ENCODE peak calls at places on chromosomes 13 and 19, in ten cellular contexts. X is GM12865; P is CD8-positive, alpha-beta T cell; W is A549; F is ovary; D is astrocyte of the spinal cord; Z is upper lobe of right lung; A is SK-N-SH; C is RWPE1; B is fibroblast of mammary gland. K is an unnamed sample.

GRCh38 chr19:16325671-16326400 is 1.2 kb downstream of the KLF2 start:
- DNase-seq in X (peak; percentile 48), P (peak; percentile 71), W (peak; percentile 43), F (peak; percentile 66), D (no peak), Z (peak; percentile 76), A (peak; percentile 52), C (no peak), B (no peak), K (peak; percentile 15)

GRCh38 chr19:343941-344624 is 513 bp downstream of the MIER2 start:
- DNase-seq in X (peak; percentile 29), P (peak; percentile 35), W (no peak), F (no peak), D (peak; percentile 23), Z (no peak), A (peak; percentile 98), C (peak; percentile 85), B (no peak), K (peak; percentile 22)

GRCh38 chr13:113744197-113745000 is 14.6 kb upstream of the TMEM255B start:
- DNase-seq in X (no peak), P (no peak), W (no peak), F (no peak), D (no peak), Z (no peak), A (no peak), C (no peak), B (no peak), K (no peak)

GRCh38 chr13:82797876-82798275 is 1084.4 kb downstream of the SLITRK1 start:
- DNase-seq in X (no peak), P (no peak), W (no peak), F (no peak), D (no peak), Z (no peak), A (no peak), C (no peak), B (no peak), K (no peak)

GRCh38 chr13:27362064-27362751 is 62.2 kb upstream of the GTF3A start:
- DNase-seq in X (peak; percentile 87), P (peak; percentile 78), W (peak; percentile 81), F (peak; percentile 86), D (peak; percentile 73), Z (peak; percentile 92), A (peak; percentile 89), C (peak; percentile 87), B (peak; percentile 73), K (peak; percentile 82)

GRCh38 chr19:51259348-51260245 is 8.7 kb downstream of the SIGLECL1 start:
- DNase-seq in X (peak; percentile 68), P (peak; percentile 44), W (peak; percentile 50), F (no peak), D (no peak), Z (no peak), A (peak; percentile 48), C (peak; percentile 46), B (peak; percentile 26), K (peak; percentile 75)

GRCh38 chr13:24851546-24851945 is 87.6 kb downstream of the RNF17 start:
- DNase-seq in X (no peak), P (no peak), W (no peak), F (no peak), D (no peak), Z (no peak), A (no peak), C (peak; percentile 76), B (peak; percentile 29), K (no peak)

GRCh38 chr19:18541258-18541991 is 1.9 kb downstream of the FKBP8 start:
- DNase-seq in X (no peak), P (no peak), W (no peak), F (no peak), D (no peak), Z (no peak), A (no peak), C (no peak), B (peak; percentile 85), K (no peak)

GRCh38 chr13:27183561-27184147 is 12.0 kb upstream of the USP12 start:
- DNase-seq in X (no peak), P (no peak), W (peak; percentile 85), F (no peak), D (no peak), Z (no peak), A (no peak), C (no peak), B (peak; percentile 87), K (peak; percentile 54)

GRCh38 chr19:21588202-21588601 is 82.8 kb downstream of the ZNF429 start:
- DNase-seq in X (no peak), P (no peak), W (no peak), F (no peak), D (no peak), Z (no peak), A (no peak), C (no peak), B (no peak), K (no peak)

GRCh38 chr19:3784607-3785463 is 1.3 kb downstream of the MATK start:
- DNase-seq in X (no peak), P (no peak), W (no peak), F (no peak), D (no peak), Z (peak; percentile 76), A (no peak), C (peak; percentile 64), B (peak; percentile 12), K (no peak)

DNA sequence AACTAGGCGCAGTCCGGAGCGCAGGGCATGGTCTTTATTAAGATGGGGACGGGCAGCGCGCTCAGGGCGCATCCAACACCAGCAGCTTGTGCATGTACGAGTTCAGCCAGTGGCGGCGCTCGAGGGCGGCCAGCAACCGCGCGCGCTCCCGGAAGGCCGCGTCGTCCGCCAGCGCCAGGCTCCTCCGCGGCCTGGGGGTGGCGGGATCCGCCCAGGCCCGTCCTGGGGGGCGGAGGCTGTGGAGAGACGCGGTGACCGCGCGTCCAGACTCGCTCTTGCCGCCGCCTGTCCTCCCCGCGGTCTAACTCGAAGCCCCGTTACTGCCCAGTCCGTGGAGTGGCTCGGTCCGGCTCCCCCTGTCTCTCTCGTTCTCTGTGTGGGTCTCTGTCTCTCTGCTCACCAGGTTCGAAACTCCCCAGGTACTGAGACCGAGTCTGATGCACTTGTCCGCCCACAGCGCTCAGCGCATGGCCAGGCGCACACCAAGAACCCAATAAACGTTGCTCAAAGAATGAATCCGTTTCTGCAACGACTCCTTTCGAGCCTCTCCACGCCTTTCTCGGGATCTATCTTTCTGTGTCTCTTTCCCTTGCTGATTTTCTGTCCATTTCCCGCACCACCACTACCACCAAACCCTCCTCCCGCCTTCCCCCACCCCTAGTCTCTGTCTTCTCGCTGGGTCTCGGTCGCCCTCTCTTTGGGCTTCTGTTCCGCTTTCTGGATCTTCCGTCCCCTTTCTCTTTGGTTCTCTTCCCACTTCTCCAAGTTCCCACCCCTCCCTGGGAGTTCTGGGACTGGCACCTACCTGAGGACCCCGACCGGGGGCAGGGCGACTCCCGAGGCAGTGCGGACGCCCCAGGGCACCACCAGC is 599 bp downstream of the PTH2 start:
- DNase-seq in X (peak; percentile 38), P (peak; percentile 34), W (peak; percentile 89), F (no peak), D (no peak), Z (no peak), A (peak; percentile 85), C (no peak), B (peak; percentile 39), K (peak; percentile 31)
- TF ChIP-seq CTCF in X (peak; percentile 43), P (peak; percentile 54), W (peak; percentile 61), F (no peak), D (no peak), Z (peak; percentile 42), A (peak; percentile 59), C (peak; percentile 25), B (no peak), K (no peak)

GRCh38 chr19:43707158-43707712 is 8.6 kb upstream of the IRGC start:
- DNase-seq in X (no peak), P (no peak), W (no peak), F (no peak), D (no peak), Z (no peak), A (no peak), C (no peak), B (no peak), K (no peak)
- TF ChIP-seq CTCF in X (no peak), P (no peak), W (no peak), F (no peak), D (no peak), Z (no peak), A (no peak), C (no peak), B (no peak), K (no peak)

DNA sequence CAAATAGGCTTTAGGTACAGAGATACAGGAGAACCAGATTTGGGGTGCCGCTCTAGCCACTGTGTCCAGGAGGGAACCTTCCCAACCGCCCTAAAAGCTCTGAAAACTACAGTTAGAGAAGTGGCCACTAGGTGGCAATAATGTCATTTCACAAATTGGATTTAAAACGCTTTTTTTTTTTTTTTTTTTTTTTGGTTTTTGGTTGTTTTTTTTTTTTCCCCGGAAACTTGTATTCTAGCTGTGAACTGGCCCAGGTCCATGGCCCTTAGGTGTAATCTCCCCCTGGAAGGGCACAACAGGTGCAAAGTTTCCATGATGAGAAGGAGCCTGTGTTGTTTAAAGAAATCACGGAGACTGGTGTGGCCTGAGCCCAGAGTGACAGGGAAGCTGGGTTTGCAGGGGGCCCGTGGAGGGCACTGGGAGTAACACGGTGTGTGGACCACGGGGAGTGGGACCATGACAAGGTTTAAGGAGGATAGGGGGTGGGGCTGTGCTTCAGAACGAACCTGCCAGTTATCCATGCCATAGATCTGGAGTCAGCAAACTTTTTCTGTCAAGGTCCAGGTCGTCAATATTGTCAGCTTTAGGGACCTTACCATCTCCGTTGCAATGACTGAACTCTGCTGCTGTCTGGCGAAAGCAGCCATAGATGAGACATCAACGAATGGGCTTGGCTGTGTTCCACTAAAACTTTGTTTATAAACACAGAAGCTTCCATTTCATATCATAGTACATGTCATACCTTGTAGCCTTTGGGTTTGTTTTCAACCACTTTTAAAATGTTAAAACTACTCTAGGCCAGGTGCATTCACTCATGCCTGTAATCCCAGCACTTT is 10.1 kb downstream of the OR1I1 start:
- DNase-seq in X (peak; percentile 81), P (peak; percentile 46), W (peak; percentile 72), F (peak; percentile 51), D (peak; percentile 70), Z (no peak), A (peak; percentile 50), C (peak; percentile 25), B (peak; percentile 76), K (peak; percentile 45)
- TF ChIP-seq CTCF in X (peak; percentile 52), P (peak; percentile 70), W (peak; percentile 64), F (peak; percentile 23), D (peak; percentile 56), Z (peak; percentile 68), A (peak; percentile 73), C (peak; percentile 77), B (peak; percentile 68), K (peak; percentile 44)

DNA sequence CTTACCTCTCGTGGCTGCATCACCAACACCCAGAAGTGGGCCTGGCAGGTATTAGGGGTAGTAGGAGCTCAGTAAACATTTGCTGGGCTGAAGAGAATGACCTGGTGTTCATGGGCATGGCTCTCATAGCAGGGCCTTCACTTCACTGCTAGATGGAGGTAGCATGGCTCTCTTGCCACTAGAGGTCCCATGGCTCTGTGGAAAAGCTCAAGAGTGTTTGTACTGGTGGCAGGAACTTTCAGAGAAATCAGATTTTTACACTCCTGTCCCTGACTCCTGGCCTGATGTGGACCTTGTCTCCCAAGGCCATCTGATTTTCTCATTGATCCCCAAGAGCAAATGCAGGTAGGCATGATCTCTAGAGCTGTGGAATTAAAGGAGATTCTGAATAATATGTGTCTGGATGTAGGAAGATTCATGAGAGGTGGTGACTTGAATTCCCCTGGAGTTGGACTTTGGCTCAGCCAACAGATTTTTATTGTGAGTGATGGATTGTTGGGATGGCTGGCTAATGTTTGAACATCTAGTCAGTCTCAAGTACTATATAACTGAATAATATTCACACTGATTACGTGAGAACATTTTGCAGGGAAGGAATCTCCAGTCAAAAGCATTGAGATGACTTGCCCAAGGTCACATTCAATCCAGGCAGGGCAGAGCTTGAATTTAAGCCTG is 5.8 kb downstream of the ZNF574 start:
- DNase-seq in X (peak; percentile 60), P (no peak), W (peak; percentile 82), F (no peak), D (peak; percentile 54), Z (no peak), A (peak; percentile 57), C (peak; percentile 27), B (peak; percentile 66), K (peak; percentile 50)
- TF ChIP-seq CTCF in X (peak; percentile 57), P (peak; percentile 20), W (peak; percentile 70), F (no peak), D (peak; percentile 76), Z (peak; percentile 42), A (peak; percentile 60), C (peak; percentile 43), B (peak; percentile 63), K (peak; percentile 58)